ENCODE peak calls at places on chromosome 6, in five cellular contexts. One of them, this sample, is unnamed.
A peak's percentile ranks its signal among the peaks of the same experiment; 100 is the strongest.

GRCh38 chr6:45619994-45620471 is 242.3 kb upstream of the SUPT3H start:
- DNase-seq in upper lobe of right lung: no peak
- DNase-seq in GM12878: no peak
- DNase-seq in K562: no peak
- DNase-seq in lung: peak; percentile 22
- DNase-seq in this sample: no peak

GRCh38 chr6:5684320-5684719 is 322.4 kb downstream of the NRN1 start:
- DNase-seq in upper lobe of right lung: no peak
- DNase-seq in GM12878: no peak
- DNase-seq in K562: no peak
- DNase-seq in lung: no peak
- DNase-seq in this sample: no peak

GRCh38 chr6:76684881-76685280 is 612.4 kb upstream of the IMPG1 start:
- DNase-seq in upper lobe of right lung: no peak
- DNase-seq in GM12878: no peak
- DNase-seq in K562: no peak
- DNase-seq in lung: no peak
- DNase-seq in this sample: no peak

GRCh38 chr6:89268776-89269175 is 46.3 kb downstream of the GABRR2 start:
- DNase-seq in upper lobe of right lung: no peak
- DNase-seq in GM12878: no peak
- DNase-seq in K562: no peak
- DNase-seq in lung: no peak
- DNase-seq in this sample: no peak

GRCh38 chr6:1200706-1201105 is 111.2 kb upstream of the FOXQ1 start:
- DNase-seq in upper lobe of right lung: no peak
- DNase-seq in GM12878: no peak
- DNase-seq in K562: no peak
- DNase-seq in lung: no peak
- DNase-seq in this sample: no peak

GRCh38 chr6:13787146-13787545 is 27.2 kb downstream of the MCUR1 start:
- DNase-seq in upper lobe of right lung: no peak
- DNase-seq in GM12878: no peak
- DNase-seq in K562: no peak
- DNase-seq in lung: no peak
- DNase-seq in this sample: peak; percentile 24

GRCh38 chr6:7836371-7837026 is 74.1 kb downstream of the TXNDC5 start:
- DNase-seq in upper lobe of right lung: no peak
- DNase-seq in GM12878: no peak
- DNase-seq in K562: no peak
- DNase-seq in lung: no peak
- DNase-seq in this sample: no peak

GRCh38 chr6:32167761-32168262 is 3.4 kb downstream of the EGFL8 start:
- DNase-seq in upper lobe of right lung: no peak
- DNase-seq in GM12878: no peak
- DNase-seq in K562: peak; percentile 95
- DNase-seq in lung: no peak
- DNase-seq in this sample: no peak

GRCh38 chr6:122589115-122589514 is 21.1 kb upstream of the PKIB start:
- DNase-seq in upper lobe of right lung: no peak
- DNase-seq in GM12878: no peak
- DNase-seq in K562: no peak
- DNase-seq in lung: no peak
- DNase-seq in this sample: no peak

GRCh38 chr6:156963712-156964700 is 186.8 kb downstream of the ARID1B start:
- DNase-seq in upper lobe of right lung: no peak
- DNase-seq in GM12878: peak; percentile 30
- DNase-seq in K562: no peak
- DNase-seq in lung: no peak
- DNase-seq in this sample: no peak

GRCh38 chr6:24431045-24431451 is 28.3 kb downstream of the MRS2 start:
- DNase-seq in upper lobe of right lung: no peak
- DNase-seq in GM12878: no peak
- DNase-seq in K562: peak; percentile 68
- DNase-seq in lung: no peak
- DNase-seq in this sample: peak; percentile 9

GRCh38 chr6:81999270-81999669 is 246.8 kb upstream of the TENT5A start:
- DNase-seq in upper lobe of right lung: no peak
- DNase-seq in GM12878: no peak
- DNase-seq in K562: no peak
- DNase-seq in lung: no peak
- DNase-seq in this sample: no peak

GRCh38 chr6:35691027-35691824 is 2.5 kb upstream of the FKBP5 start:
- DNase-seq in upper lobe of right lung: peak; percentile 90
- DNase-seq in GM12878: no peak
- DNase-seq in K562: no peak
- DNase-seq in lung: peak; percentile 75
- DNase-seq in this sample: peak; percentile 50

GRCh38 chr6:34179106-34179720 is 33.3 kb upstream of the GRM4 start:
- DNase-seq in upper lobe of right lung: peak; percentile 61
- DNase-seq in GM12878: no peak
- DNase-seq in K562: peak; percentile 16
- DNase-seq in lung: no peak
- DNase-seq in this sample: no peak

GRCh38 chr6:92922216-92922806 is 497.0 kb downstream of the EPHA7 start:
- DNase-seq in upper lobe of right lung: no peak
- DNase-seq in GM12878: no peak
- DNase-seq in K562: no peak
- DNase-seq in lung: no peak
- DNase-seq in this sample: no peak

GRCh38 chr6:169489642-169490408 is 212.0 kb downstream of the WDR27 start:
- DNase-seq in upper lobe of right lung: no peak
- DNase-seq in GM12878: no peak
- DNase-seq in K562: peak; percentile 18
- DNase-seq in lung: no peak
- DNase-seq in this sample: no peak

GRCh38 chr6:108167449-108167903 is 1.7 kb downstream of the NR2E1 start:
- DNase-seq in upper lobe of right lung: no peak
- DNase-seq in GM12878: no peak
- DNase-seq in K562: no peak
- DNase-seq in lung: no peak
- DNase-seq in this sample: no peak

GRCh38 chr6:21840428-21840827 is 246.9 kb downstream of the SOX4 start:
- DNase-seq in upper lobe of right lung: no peak
- DNase-seq in GM12878: no peak
- DNase-seq in K562: no peak
- DNase-seq in lung: no peak
- DNase-seq in this sample: no peak

GRCh38 chr6:31042801-31043200 is 32.5 kb downstream of the MUC22 start:
- DNase-seq in upper lobe of right lung: no peak
- DNase-seq in GM12878: no peak
- DNase-seq in K562: peak; percentile 66
- DNase-seq in lung: peak; percentile 73
- DNase-seq in this sample: peak; percentile 45

GRCh38 chr6:33279971-33280511 is 3.1 kb downstream of the B3GALT4 start:
- DNase-seq in upper lobe of right lung: no peak
- DNase-seq in GM12878: no peak
- DNase-seq in K562: peak; percentile 86
- DNase-seq in lung: no peak
- DNase-seq in this sample: no peak

GRCh38 chr6:131524695-131525336 is 48.2 kb upstream of the ARG1 start:
- DNase-seq in upper lobe of right lung: no peak
- DNase-seq in GM12878: no peak
- DNase-seq in K562: no peak
- DNase-seq in lung: no peak
- DNase-seq in this sample: no peak

GRCh38 chr6:112802154-112802553 is 455.0 kb downstream of the RFPL4B start:
- DNase-seq in upper lobe of right lung: no peak
- DNase-seq in GM12878: no peak
- DNase-seq in K562: no peak
- DNase-seq in lung: no peak
- DNase-seq in this sample: no peak

GRCh38 chr6:82364087-82365010 is 732 bp downstream of the TPBG start:
- DNase-seq in upper lobe of right lung: peak; percentile 82
- DNase-seq in GM12878: no peak
- DNase-seq in K562: peak; percentile 14
- DNase-seq in lung: peak; percentile 58
- DNase-seq in this sample: peak; percentile 62

GRCh38 chr6:121439456-121440250 is 4.2 kb downstream of the GJA1 start:
- DNase-seq in upper lobe of right lung: no peak
- DNase-seq in GM12878: no peak
- DNase-seq in K562: no peak
- DNase-seq in lung: no peak
- DNase-seq in this sample: no peak

GRCh38 chr6:14243617-14244016 is 126.0 kb downstream of the CD83 start:
- DNase-seq in upper lobe of right lung: no peak
- DNase-seq in GM12878: no peak
- DNase-seq in K562: no peak
- DNase-seq in lung: no peak
- DNase-seq in this sample: no peak

GRCh38 chr6:335146-335545 is 42.9 kb downstream of the DUSP22 start:
- DNase-seq in upper lobe of right lung: peak; percentile 50
- DNase-seq in GM12878: no peak
- DNase-seq in K562: no peak
- DNase-seq in lung: no peak
- DNase-seq in this sample: no peak

GRCh38 chr6:157047951-157048350 is 270.8 kb downstream of the ARID1B start:
- DNase-seq in upper lobe of right lung: no peak
- DNase-seq in GM12878: no peak
- DNase-seq in K562: peak; percentile 26
- DNase-seq in lung: no peak
- DNase-seq in this sample: no peak

GRCh38 chr6:152648090-152648489 is 10.9 kb upstream of the SYNE1 start:
- DNase-seq in upper lobe of right lung: no peak
- DNase-seq in GM12878: no peak
- DNase-seq in K562: no peak
- DNase-seq in lung: no peak
- DNase-seq in this sample: no peak

GRCh38 chr6:26020983-26021349 is 58.4 kb downstream of the TRIM38 start:
- DNase-seq in upper lobe of right lung: peak; percentile 84
- DNase-seq in GM12878: no peak
- DNase-seq in K562: no peak
- DNase-seq in lung: peak; percentile 53
- DNase-seq in this sample: peak; percentile 58

DNA sequence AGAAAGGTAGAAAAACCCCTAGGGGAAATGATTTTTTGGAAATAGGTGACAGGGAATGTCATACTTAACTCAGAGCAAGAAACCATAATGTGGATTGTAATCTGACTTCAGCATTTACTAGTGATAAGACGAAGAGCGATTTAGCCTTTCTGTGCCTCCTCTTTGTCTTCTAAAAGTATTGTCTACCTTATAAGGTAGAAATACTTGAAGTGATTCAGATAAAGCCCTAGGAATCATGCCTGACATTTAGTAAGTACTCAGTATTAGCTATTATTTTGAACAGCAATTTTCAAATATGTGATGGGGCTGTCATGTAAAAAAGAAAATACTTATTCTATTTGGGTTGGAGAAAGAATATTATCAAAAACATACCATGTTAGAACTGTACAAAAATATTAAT is 525.9 kb upstream of the EYS start:
- DNase-seq in upper lobe of right lung: no peak
- DNase-seq in GM12878: no peak
- DNase-seq in K562: no peak
- DNase-seq in lung: no peak
- DNase-seq in this sample: no peak
- H3K4me1 ChIP-seq in upper lobe of right lung: no peaks in the 10 kb centered on the region
- H3K4me1 ChIP-seq in GM12878: no peaks in the 10 kb centered on the region
- H3K4me1 ChIP-seq in K562: no peaks in the 10 kb centered on the region
- H3K4me1 ChIP-seq in lung: no peaks in the 10 kb centered on the region
- H3K4me1 ChIP-seq in this sample: no peaks in the 10 kb centered on the region

GRCh38 chr6:147508871-147509608 is 550 bp downstream of the SAMD5 start:
- DNase-seq in upper lobe of right lung: peak; percentile 65
- DNase-seq in GM12878: no peak
- DNase-seq in K562: peak; percentile 41
- DNase-seq in lung: no peak
- DNase-seq in this sample: no peak
- TF ChIP-seq CTCF in upper lobe of right lung: no peak
- TF ChIP-seq CTCF in GM12878: no peak
- TF ChIP-seq CTCF in K562: no peak
- TF ChIP-seq CTCF in lung: no peak
- TF ChIP-seq CTCF in this sample: no peak

DNA sequence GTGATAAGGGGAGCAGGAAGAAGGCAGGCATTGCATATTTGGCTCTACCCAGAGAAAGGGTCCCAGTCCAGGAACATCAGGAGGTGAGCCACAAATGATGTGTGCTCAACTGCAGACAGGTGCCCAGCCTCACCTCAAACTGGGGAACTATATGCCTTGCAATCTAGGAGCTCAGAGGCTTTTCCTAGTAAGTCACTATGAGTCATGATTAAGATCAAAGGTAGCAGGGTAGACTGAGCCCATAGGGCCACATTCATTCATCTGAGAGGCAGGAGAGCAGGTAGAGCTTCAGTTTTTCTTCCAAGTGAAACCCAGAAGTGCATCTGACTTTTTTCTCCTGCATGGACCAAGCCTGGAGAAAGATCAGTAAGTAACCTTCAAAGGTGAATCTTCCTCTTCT is 31.3 kb downstream of the MARCKS start:
- DNase-seq in upper lobe of right lung: no peak
- DNase-seq in GM12878: no peak
- DNase-seq in K562: no peak
- DNase-seq in lung: no peak
- DNase-seq in this sample: no peak
- H3K9me3 ChIP-seq in upper lobe of right lung: no peaks in the 10 kb centered on the region
- H3K9me3 ChIP-seq in GM12878: no peaks in the 10 kb centered on the region
- H3K9me3 ChIP-seq in K562: no peaks in the 10 kb centered on the region
- H3K9me3 ChIP-seq in lung: no peaks in the 10 kb centered on the region
- H3K9me3 ChIP-seq in this sample: no peaks in the 10 kb centered on the region

GRCh38 chr6:10402648-10403311 is 12.1 kb downstream of the TFAP2A start:
- DNase-seq in upper lobe of right lung: no peak
- DNase-seq in GM12878: no peak
- DNase-seq in K562: peak; percentile 39
- DNase-seq in lung: no peak
- DNase-seq in this sample: no peak

GRCh38 chr6:10404799-10405524 is 9.9 kb downstream of the TFAP2A start:
- DNase-seq in upper lobe of right lung: peak; percentile 63
- DNase-seq in GM12878: no peak
- DNase-seq in K562: peak; percentile 52
- DNase-seq in lung: no peak
- DNase-seq in this sample: no peak

GRCh38 chr6:10403385-10404106 is 11.3 kb downstream of the TFAP2A start:
- DNase-seq in upper lobe of right lung: no peak
- DNase-seq in GM12878: no peak
- DNase-seq in K562: peak; percentile 42
- DNase-seq in lung: no peak
- DNase-seq in this sample: no peak

GRCh38 chr6:10406556-10406955 is 8.3 kb downstream of the TFAP2A start:
- DNase-seq in upper lobe of right lung: no peak
- DNase-seq in GM12878: no peak
- DNase-seq in K562: no peak
- DNase-seq in lung: no peak
- DNase-seq in this sample: no peak

DNA sequence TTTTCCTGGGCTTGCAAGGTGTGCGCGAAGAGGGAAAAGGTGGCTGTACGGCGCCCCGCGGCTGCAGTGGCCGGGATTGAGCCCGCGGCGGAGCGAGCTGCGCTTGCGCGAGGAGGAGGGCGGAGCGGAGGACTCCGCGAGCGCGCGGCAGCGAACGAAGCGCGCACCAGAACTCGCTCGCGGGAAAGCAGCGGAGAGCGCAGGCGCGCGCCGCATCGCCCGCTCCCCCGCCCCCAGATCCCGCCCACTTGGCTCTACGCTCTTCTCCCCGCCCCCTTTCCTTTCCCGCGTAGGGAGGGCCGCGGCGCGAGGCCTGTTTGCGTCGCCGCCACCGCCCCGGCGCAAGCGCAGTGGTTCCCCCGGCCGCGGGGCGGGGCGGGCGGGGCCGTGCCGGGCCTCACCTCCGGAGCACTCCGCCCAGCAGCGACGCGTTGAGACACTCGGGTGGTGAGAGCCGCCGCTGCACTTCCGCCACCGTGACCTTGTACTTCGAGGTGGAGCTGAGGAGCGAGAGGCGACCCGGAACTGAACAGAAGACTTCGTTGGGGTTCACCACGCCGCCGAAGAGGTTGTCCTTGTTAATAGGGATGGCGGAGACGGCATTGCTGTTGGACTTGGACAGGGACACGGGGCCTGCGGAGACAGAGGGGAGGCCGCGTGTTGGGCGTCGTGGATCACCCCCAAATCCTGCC is 10.6 kb downstream of the TFAP2A start:
- DNase-seq in upper lobe of right lung: peak; percentile 97
- DNase-seq in GM12878: peak; percentile 79
- DNase-seq in K562: peak; percentile 99
- DNase-seq in lung: peak; percentile 92
- DNase-seq in this sample: peak; percentile 83
- H3K4me1 ChIP-seq in upper lobe of right lung: no peaks in the 10 kb centered on the region
- H3K4me1 ChIP-seq in GM12878: no peaks in the 10 kb centered on the region
- H3K4me1 ChIP-seq in K562: peaks cover 17% of the 10 kb centered on the region
- H3K4me1 ChIP-seq in lung: peaks cover 3% of the 10 kb centered on the region
- H3K4me1 ChIP-seq in this sample: peaks cover 16% of the 10 kb centered on the region